ENCODE peak calls at places on chromosomes 12 and 14, in nine cellular contexts. U is uterus, E is right lobe of liver, G is endothelial cell of umbilical vein, F is heart left ventricle, R is transverse colon, Y is Peyer's patch, N is suprapubic skin, I is body of pancreas. X is an unnamed sample.

GRCh38 chr12:76890407-76891143 is 11.8 kb upstream of the CSRP2 start:
- DNase-seq in U (no peak), E (no peak), G (no peak), F (no peak), R (no peak), Y (no peak), N (no peak), I (no peak), X (no peak)

GRCh38 chr12:118063567-118064391 is 2.8 kb upstream of the WSB2 start:
- DNase-seq in U (no peak), E (no peak), G (peak), F (no peak), R (no peak), Y (no peak), N (no peak), I (no peak), X (no peak)

GRCh38 chr14:68688872-68689371 is 103.9 kb downstream of the ZFP36L1 start:
- DNase-seq in U (peak), E (no peak), G (no peak), F (no peak), R (no peak), Y (peak), N (peak), I (no peak), X (no peak)

GRCh38 chr12:52434760-52435530 is 774 bp upstream of the KRT75 start:
- DNase-seq in U (no peak), E (no peak), G (no peak), F (no peak), R (no peak), Y (no peak), N (peak), I (no peak), X (no peak)

GRCh38 chr12:110846615-110847566 is at the start of gene CCDC63:
- DNase-seq in U (peak), E (peak), G (peak), F (peak), R (peak), Y (peak), N (peak), I (peak), X (peak)

GRCh38 chr14:89648924-89649323 is 231.9 kb upstream of the FOXN3 start:
- DNase-seq in U (no peak), E (no peak), G (no peak), F (no peak), R (no peak), Y (no peak), N (no peak), I (no peak), X (no peak)

GRCh38 chr12:69821441-69822204 is 3.4 kb upstream of the MYRFL start:
- DNase-seq in U (no peak), E (no peak), G (peak), F (no peak), R (no peak), Y (no peak), N (no peak), I (no peak), X (no peak)

GRCh38 chr12:68080577-68080976 is 79.0 kb downstream of the IFNG start:
- DNase-seq in U (no peak), E (no peak), G (no peak), F (no peak), R (no peak), Y (no peak), N (no peak), I (no peak), X (no peak)

GRCh38 chr14:33851366-33851765 is 99.5 kb downstream of the EGLN3 start:
- DNase-seq in U (no peak), E (no peak), G (no peak), F (no peak), R (no peak), Y (no peak), N (no peak), I (no peak), X (no peak)

GRCh38 chr12:63844391-63845341 is at the start of gene SRGAP1:
- DNase-seq in U (peak), E (peak), G (peak), F (peak), R (peak), Y (peak), N (peak), I (peak), X (peak)

GRCh38 chr14:20350860-20351259 is 7.4 kb downstream of the PARP2 start:
- DNase-seq in U (no peak), E (no peak), G (peak), F (no peak), R (no peak), Y (no peak), N (no peak), I (no peak), X (no peak)

GRCh38 chr12:121296618-121297476 is at the start of gene CAMKK2:
- DNase-seq in U (peak), E (peak), G (peak), F (peak), R (peak), Y (peak), N (no peak), I (peak), X (peak)

GRCh38 chr12:120941846-120942405 is 36.4 kb upstream of the HNF1A start:
- DNase-seq in U (no peak), E (no peak), G (no peak), F (no peak), R (no peak), Y (no peak), N (no peak), I (no peak), X (no peak)

GRCh38 chr12:76685246-76685678 is 78.7 kb upstream of the ZDHHC17 start:
- DNase-seq in U (peak), E (no peak), G (peak), F (peak), R (peak), Y (no peak), N (no peak), I (peak), X (no peak)

GRCh38 chr12:78683626-78684025 is 180.9 kb upstream of the SYT1 start:
- DNase-seq in U (no peak), E (no peak), G (no peak), F (no peak), R (no peak), Y (no peak), N (no peak), I (no peak), X (no peak)

GRCh38 chr14:97584528-97584927 is 787.3 kb downstream of the VRK1 start:
- DNase-seq in U (no peak), E (no peak), G (no peak), F (no peak), R (no peak), Y (no peak), N (no peak), I (no peak), X (no peak)

GRCh38 chr12:106170285-106170684 is 31.5 kb upstream of the NUAK1 start:
- DNase-seq in U (no peak), E (no peak), G (no peak), F (no peak), R (no peak), Y (no peak), N (no peak), I (no peak), X (no peak)

GRCh38 chr12:119791453-119791852 is 85.7 kb downstream of the CIT start:
- DNase-seq in U (no peak), E (no peak), G (no peak), F (no peak), R (no peak), Y (no peak), N (no peak), I (no peak), X (no peak)

GRCh38 chr12:64269161-64269560 is 47.1 kb upstream of the KICS2 start:
- DNase-seq in U (no peak), E (no peak), G (no peak), F (no peak), R (no peak), Y (no peak), N (no peak), I (no peak), X (no peak)

GRCh38 chr14:67240978-67241415 is 238 bp upstream of the PALS1 start:
- DNase-seq in U (peak), E (peak), G (peak), F (peak), R (peak), Y (peak), N (peak), I (peak), X (peak)

GRCh38 chr14:67239582-67239981 is 1.7 kb upstream of the PALS1 start:
- DNase-seq in U (no peak), E (no peak), G (no peak), F (no peak), R (no peak), Y (no peak), N (no peak), I (no peak), X (no peak)

GRCh38 chr14:67245104-67245503 is 3.9 kb downstream of the PALS1 start:
- DNase-seq in U (no peak), E (no peak), G (no peak), F (no peak), R (no peak), Y (no peak), N (no peak), I (no peak), X (no peak)

GRCh38 chr14:67240168-67240932 is 885 bp upstream of the PALS1 start:
- DNase-seq in U (peak), E (peak), G (no peak), F (peak), R (peak), Y (peak), N (peak), I (peak), X (peak)

DNA sequence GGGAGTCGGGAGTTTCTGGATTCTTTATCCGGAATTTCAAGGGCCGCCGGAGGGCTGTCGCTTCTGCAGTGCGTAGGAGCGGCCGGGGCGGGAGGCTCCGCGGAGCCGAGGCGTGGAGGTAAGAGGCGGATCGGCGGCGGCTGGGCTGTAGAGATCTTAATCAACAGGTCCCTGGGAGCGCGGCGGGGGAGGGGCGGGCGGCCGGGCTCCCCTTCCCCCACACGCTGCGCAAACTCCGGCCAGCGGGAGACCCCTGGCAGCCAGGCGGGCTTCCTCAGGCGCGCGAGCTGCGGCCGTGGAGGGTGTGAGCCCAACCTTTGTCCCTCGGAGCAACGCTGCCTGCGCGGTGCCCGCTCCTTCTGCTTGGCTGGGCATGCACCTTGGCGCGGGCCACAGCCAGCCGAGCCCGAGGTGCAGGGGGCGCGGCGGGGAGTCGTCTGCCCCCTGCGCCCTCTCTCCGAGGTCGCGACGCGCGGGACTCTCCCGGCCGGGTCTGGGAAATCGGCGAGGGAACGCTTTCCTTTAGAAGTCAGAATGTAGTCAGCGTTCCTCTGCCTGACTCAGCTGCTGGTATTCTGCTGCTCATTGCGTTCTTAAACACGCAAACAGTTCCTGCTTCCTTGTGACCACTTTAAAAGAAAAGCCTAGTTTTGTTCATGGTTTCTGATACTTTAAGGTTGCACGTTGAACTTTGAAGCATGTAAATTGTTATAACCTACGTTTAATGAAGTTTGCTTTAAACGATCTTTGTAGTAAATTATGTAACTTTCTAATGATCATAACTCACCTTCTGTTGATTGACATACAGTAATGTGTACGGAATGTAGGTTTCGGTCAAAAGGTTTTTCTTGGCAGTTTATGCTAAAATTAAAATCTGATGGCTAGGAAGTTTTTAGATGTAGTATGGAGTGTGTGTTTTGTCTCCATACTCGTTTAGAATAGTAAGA is at the start of gene PALS1:
- DNase-seq in U (peak), E (no peak), G (peak), F (no peak), R (no peak), Y (no peak), N (no peak), I (peak), X (no peak)
- TF ChIP-seq POLR2A in U (peak), E (peak), G (no peak), F (peak), R (peak), Y (no peak), N (no peak), I (peak), X (no peak)

GRCh38 chr12:21771311-21771710 is 3.2 kb downstream of the KCNJ8 start:
- DNase-seq in U (no peak), E (no peak), G (no peak), F (no peak), R (no peak), Y (no peak), N (no peak), I (no peak), X (no peak)

GRCh38 chr12:21775130-21775920 is 819 bp upstream of the KCNJ8 start:
- DNase-seq in U (no peak), E (no peak), G (no peak), F (no peak), R (no peak), Y (no peak), N (no peak), I (peak), X (no peak)

GRCh38 chr12:21773799-21774198 is 707 bp downstream of the KCNJ8 start:
- DNase-seq in U (no peak), E (no peak), G (no peak), F (no peak), R (no peak), Y (no peak), N (no peak), I (peak), X (no peak)

GRCh38 chr12:21774358-21775129 is at the start of gene KCNJ8:
- DNase-seq in U (peak), E (peak), G (no peak), F (peak), R (peak), Y (peak), N (no peak), I (peak), X (peak)

DNA sequence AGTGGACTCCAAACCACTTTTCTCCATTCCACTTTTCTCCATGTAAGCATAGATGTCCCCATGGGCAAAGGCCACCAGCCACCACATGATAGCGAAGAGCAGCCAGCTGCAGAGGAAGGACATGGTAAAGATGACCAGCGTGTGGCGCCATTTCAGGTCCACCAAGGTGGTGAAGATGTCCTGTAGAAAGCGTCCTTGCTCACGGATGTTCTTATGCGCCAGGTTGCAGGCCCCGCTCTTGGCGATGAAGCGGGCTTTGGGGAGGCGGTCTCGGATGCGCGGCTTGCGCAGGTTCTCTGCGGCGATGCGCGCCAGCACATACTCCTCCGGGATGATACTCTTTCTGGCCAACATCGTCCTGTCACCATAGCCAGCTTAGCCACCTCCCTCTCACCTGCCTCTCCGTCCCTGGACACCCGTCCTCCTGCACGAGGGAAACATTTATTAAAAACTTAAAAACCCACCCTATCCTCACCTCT is 1.2 kb downstream of the KCNJ8 start:
- DNase-seq in U (peak), E (peak), G (no peak), F (peak), R (peak), Y (peak), N (no peak), I (peak), X (peak)
- TF ChIP-seq CTCF in U (peak), E (peak), G (no peak), F (peak), R (peak), Y (peak), N (no peak), I (peak), X (no peak)

DNA sequence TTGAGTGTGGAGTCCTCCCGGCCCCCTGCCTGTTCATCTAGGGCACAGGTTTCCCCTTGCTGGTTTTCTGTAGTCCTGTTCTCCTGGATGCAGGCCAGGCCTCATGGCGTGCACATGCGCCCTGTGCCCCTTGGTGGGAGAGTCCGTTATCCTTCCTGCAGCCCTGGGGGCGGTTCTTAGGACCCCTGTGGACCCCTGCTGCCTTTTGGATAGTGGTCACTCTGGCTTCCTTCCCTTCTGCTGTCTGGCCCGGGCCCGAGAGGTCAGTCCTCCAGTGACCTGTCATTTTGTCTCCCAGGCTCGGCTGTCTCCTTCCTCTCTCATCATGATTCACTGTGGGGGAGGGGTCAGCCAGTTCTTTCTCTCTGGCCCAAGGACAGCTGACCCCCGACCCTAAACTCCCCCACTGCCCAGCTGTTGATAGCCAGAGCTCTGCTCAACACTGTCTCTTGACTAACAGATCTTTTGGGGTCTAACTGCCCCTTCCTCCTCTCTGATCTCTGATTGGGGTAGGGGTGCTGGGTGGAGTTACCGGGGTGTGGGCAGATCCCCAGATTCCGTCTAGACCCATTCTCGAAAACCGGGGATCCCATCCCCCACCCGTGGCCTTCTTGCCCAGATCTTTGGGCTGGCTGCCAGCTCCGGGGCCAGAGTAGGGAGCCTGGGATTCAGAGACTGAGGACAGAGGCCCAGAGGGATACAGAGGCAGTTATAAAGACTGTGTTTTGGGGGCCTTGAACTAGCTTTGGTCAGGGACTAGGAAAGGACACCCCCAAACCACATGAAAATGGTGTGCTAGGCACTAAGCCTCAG is 7.0 kb downstream of the CCND2 start:
- DNase-seq in U (peak), E (peak), G (no peak), F (peak), R (peak), Y (peak), N (no peak), I (peak), X (no peak)
- TF ChIP-seq POLR2A in U (no peak), E (no peak), G (no peak), F (no peak), R (no peak), Y (no peak), N (no peak), I (no peak), X (no peak)

GRCh38 chr12:53452159-53453077 is 516 bp downstream of the PCBP2 start:
- DNase-seq in U (peak), E (peak), G (peak), F (peak), R (peak), Y (peak), N (peak), I (peak), X (peak)
- TF ChIP-seq CTCF in U (peak), E (peak), G (peak), F (peak), R (peak), Y (no peak), N (no peak), I (no peak), X (peak)

DNA sequence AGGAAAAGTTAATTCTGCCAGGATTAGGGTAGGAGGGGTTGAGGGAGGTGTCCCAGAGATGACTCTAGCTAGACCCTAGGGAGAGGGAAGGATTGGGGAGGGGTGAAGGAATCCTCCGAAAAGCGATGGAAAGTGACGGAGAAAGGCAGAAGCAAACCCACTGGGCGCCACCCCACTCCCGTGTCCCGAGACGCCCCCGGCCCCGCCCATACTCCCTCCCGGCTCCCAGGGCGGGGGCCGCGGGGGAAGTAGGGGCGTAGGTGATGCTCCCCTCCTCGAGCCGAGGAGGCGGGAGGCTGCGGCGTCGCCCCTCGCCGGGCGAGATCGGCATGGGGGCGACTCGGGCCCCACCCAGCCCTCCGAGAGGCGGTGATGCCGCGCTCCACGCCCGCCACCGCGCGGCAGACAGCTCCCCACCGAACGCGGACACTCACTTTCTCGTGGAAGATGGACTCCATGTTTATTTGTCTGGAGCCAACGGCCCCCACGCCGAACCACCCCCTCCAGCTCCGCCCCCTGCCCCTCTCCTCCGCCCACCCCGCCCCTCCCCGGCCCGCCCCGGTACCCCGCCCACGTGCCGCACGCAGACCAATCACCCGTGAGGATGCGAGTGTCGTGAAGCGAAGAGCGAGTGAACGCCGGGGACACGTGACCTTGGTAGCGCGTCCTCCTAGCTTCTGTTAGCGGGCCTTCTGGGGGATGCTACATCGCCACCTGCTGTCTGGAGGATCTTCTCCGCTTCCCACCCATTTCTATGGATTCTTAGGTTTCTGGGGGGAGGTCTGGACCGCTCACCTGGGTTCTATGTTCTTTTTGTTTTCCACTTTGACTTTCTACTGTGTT is at the start of gene ATXN3:
- DNase-seq in U (peak), E (peak), G (peak), F (peak), R (peak), Y (peak), N (peak), I (peak), X (peak)
- TF ChIP-seq POLR2A in U (peak), E (peak), G (peak), F (peak), R (peak), Y (peak), N (no peak), I (peak), X (peak)

GRCh38 chr12:51269174-51270066 is 795 bp downstream of the SMAGP start:
- DNase-seq in U (no peak), E (peak), G (peak), F (peak), R (peak), Y (peak), N (peak), I (peak), X (no peak)
- TF ChIP-seq CTCF in U (no peak), E (peak), G (no peak), F (peak), R (peak), Y (peak), N (peak), I (peak), X (no peak)

GRCh38 chr14:73949752-73950734 is at the start of the genes COQ6 and FAM161B:
- DNase-seq in U (peak), E (peak), G (peak), F (peak), R (peak), Y (peak), N (peak), I (peak), X (peak)
- TF ChIP-seq POLR2A in U (peak), E (peak), G (peak), F (peak), R (peak), Y (peak), N (peak), I (peak), X (peak)

X was measured in tibial nerve.